ENCODE peak calls at places on chromosomes 6 and 20, in five cellular contexts. One of them, this sample, is unnamed.

GRCh38 chr20:62069741-62070216 is 4.1 kb upstream of the TAF4 start:
- DNase-seq in endothelial cell: no peak
- DNase-seq in Calu3: no peak
- DNase-seq in caudate nucleus: no peak
- DNase-seq in mesothelial cell of epicardium: no peak
- DNase-seq in this sample: no peak

GRCh38 chr6:3061501-3061941 is 6.8 kb upstream of the RIPK1 start:
- DNase-seq in mesothelial cell of epicardium: no peak
- DNase-seq in caudate nucleus: no peak
- DNase-seq in Calu3: peak; percentile 18
- DNase-seq in endothelial cell: no peak
- DNase-seq in this sample: no peak

GRCh38 chr20:33103561-33103960 is 24.1 kb downstream of the BPIFB4 start:
- DNase-seq in mesothelial cell of epicardium: no peak
- DNase-seq in caudate nucleus: no peak
- DNase-seq in Calu3: no peak
- DNase-seq in endothelial cell: no peak
- DNase-seq in this sample: no peak

GRCh38 chr20:44967207-44967807 is 995 bp downstream of the STK4 start:
- DNase-seq in endothelial cell: no peak
- DNase-seq in Calu3: no peak
- DNase-seq in caudate nucleus: no peak
- DNase-seq in mesothelial cell of epicardium: no peak
- DNase-seq in this sample: no peak

GRCh38 chr20:57747889-57748456 is 38.2 kb upstream of the PMEPA1 start:
- DNase-seq in endothelial cell: no peak
- DNase-seq in caudate nucleus: no peak
- DNase-seq in mesothelial cell of epicardium: no peak
- DNase-seq in Calu3: peak; percentile 23
- DNase-seq in this sample: no peak

GRCh38 chr6:166496460-166496859 is 90.0 kb downstream of the RAMACL start:
- DNase-seq in endothelial cell: no peak
- DNase-seq in caudate nucleus: no peak
- DNase-seq in mesothelial cell of epicardium: no peak
- DNase-seq in Calu3: no peak
- DNase-seq in this sample: no peak

GRCh38 chr6:170224694-170225660 is 65.9 kb downstream of the DLL1 start:
- DNase-seq in Calu3: peak; percentile 38
- DNase-seq in endothelial cell: no peak
- DNase-seq in caudate nucleus: no peak
- DNase-seq in mesothelial cell of epicardium: no peak
- DNase-seq in this sample: peak; percentile 16

GRCh38 chr20:38926934-38927616 is 858 bp downstream of the FAM83D start:
- DNase-seq in endothelial cell: no peak
- DNase-seq in caudate nucleus: no peak
- DNase-seq in Calu3: no peak
- DNase-seq in mesothelial cell of epicardium: no peak
- DNase-seq in this sample: no peak

GRCh38 chr6:151448623-151449022 is 3.3 kb downstream of the RMND1 start:
- DNase-seq in endothelial cell: no peak
- DNase-seq in Calu3: no peak
- DNase-seq in mesothelial cell of epicardium: no peak
- DNase-seq in caudate nucleus: no peak
- DNase-seq in this sample: no peak

GRCh38 chr6:146544783-146545182 is 1.1 kb downstream of the RAB32 start:
- DNase-seq in mesothelial cell of epicardium: no peak
- DNase-seq in caudate nucleus: no peak
- DNase-seq in endothelial cell: no peak
- DNase-seq in Calu3: no peak
- DNase-seq in this sample: no peak

GRCh38 chr6:92361990-92362770 is 1057.2 kb downstream of the EPHA7 start:
- DNase-seq in Calu3: no peak
- DNase-seq in endothelial cell: no peak
- DNase-seq in caudate nucleus: no peak
- DNase-seq in mesothelial cell of epicardium: no peak
- DNase-seq in this sample: no peak

GRCh38 chr6:130513770-130514169 is 148.0 kb downstream of the TMEM200A start:
- DNase-seq in caudate nucleus: no peak
- DNase-seq in Calu3: peak; percentile 30
- DNase-seq in endothelial cell: no peak
- DNase-seq in mesothelial cell of epicardium: no peak
- DNase-seq in this sample: no peak

GRCh38 chr6:24428615-24429014 is 25.9 kb downstream of the MRS2 start:
- DNase-seq in caudate nucleus: no peak
- DNase-seq in mesothelial cell of epicardium: no peak
- DNase-seq in endothelial cell: no peak
- DNase-seq in Calu3: no peak
- DNase-seq in this sample: no peak

GRCh38 chr6:19549109-19549508 is 288.1 kb upstream of the ID4 start:
- DNase-seq in caudate nucleus: no peak
- DNase-seq in endothelial cell: no peak
- DNase-seq in mesothelial cell of epicardium: no peak
- DNase-seq in Calu3: no peak
- DNase-seq in this sample: no peak

GRCh38 chr6:133179483-133179882 is 61.7 kb upstream of the EYA4 start:
- DNase-seq in caudate nucleus: no peak
- DNase-seq in mesothelial cell of epicardium: no peak
- DNase-seq in Calu3: peak; percentile 35
- DNase-seq in endothelial cell: no peak
- DNase-seq in this sample: no peak

GRCh38 chr6:147287869-147288271 is 83.7 kb downstream of the STXBP5 start:
- DNase-seq in caudate nucleus: no peak
- DNase-seq in Calu3: peak; percentile 0
- DNase-seq in mesothelial cell of epicardium: no peak
- DNase-seq in endothelial cell: no peak
- DNase-seq in this sample: no peak

GRCh38 chr6:72002415-72002814 is 116.1 kb downstream of the RIMS1 start:
- DNase-seq in caudate nucleus: no peak
- DNase-seq in mesothelial cell of epicardium: no peak
- DNase-seq in Calu3: no peak
- DNase-seq in endothelial cell: no peak
- DNase-seq in this sample: no peak

GRCh38 chr20:38298768-38299288 is 5.1 kb upstream of the BPI start:
- DNase-seq in caudate nucleus: no peak
- DNase-seq in Calu3: no peak
- DNase-seq in endothelial cell: no peak
- DNase-seq in mesothelial cell of epicardium: no peak
- DNase-seq in this sample: no peak

GRCh38 chr20:750801-751200 is 17.5 kb downstream of the SLC52A3 start:
- DNase-seq in caudate nucleus: no peak
- DNase-seq in mesothelial cell of epicardium: no peak
- DNase-seq in Calu3: no peak
- DNase-seq in endothelial cell: no peak
- DNase-seq in this sample: no peak

GRCh38 chr6:10347561-10348327 is 67.1 kb downstream of the TFAP2A start:
- DNase-seq in mesothelial cell of epicardium: no peak
- DNase-seq in Calu3: no peak
- DNase-seq in endothelial cell: no peak
- DNase-seq in caudate nucleus: no peak
- DNase-seq in this sample: no peak

GRCh38 chr6:20415304-20416062 is 13.8 kb downstream of the E2F3 start:
- DNase-seq in Calu3: no peak
- DNase-seq in mesothelial cell of epicardium: no peak
- DNase-seq in caudate nucleus: no peak
- DNase-seq in endothelial cell: no peak
- DNase-seq in this sample: no peak

GRCh38 chr6:64831680-64832079 is 875.3 kb downstream of the EYS start:
- DNase-seq in mesothelial cell of epicardium: no peak
- DNase-seq in endothelial cell: no peak
- DNase-seq in Calu3: no peak
- DNase-seq in caudate nucleus: no peak
- DNase-seq in this sample: no peak

GRCh38 chr6:111759413-111759835 is 113.8 kb downstream of the FYN start:
- DNase-seq in Calu3: no peak
- DNase-seq in caudate nucleus: no peak
- DNase-seq in mesothelial cell of epicardium: no peak
- DNase-seq in endothelial cell: no peak
- DNase-seq in this sample: no peak

GRCh38 chr6:5034736-5035135 is 30.9 kb upstream of the RPP40 start:
- DNase-seq in Calu3: no peak
- DNase-seq in caudate nucleus: no peak
- DNase-seq in endothelial cell: no peak
- DNase-seq in mesothelial cell of epicardium: no peak
- DNase-seq in this sample: no peak

GRCh38 chr20:37095108-37095608 is 639 bp downstream of the RBL1 start:
- DNase-seq in endothelial cell: no peak
- DNase-seq in Calu3: peak; percentile 27
- DNase-seq in mesothelial cell of epicardium: no peak
- DNase-seq in caudate nucleus: no peak
- DNase-seq in this sample: no peak

GRCh38 chr6:161236091-161236633 is 37.7 kb downstream of the AGPAT4 start:
- DNase-seq in caudate nucleus: no peak
- DNase-seq in mesothelial cell of epicardium: no peak
- DNase-seq in endothelial cell: no peak
- DNase-seq in Calu3: no peak
- DNase-seq in this sample: no peak

GRCh38 chr6:47075168-47075567 is 33.0 kb upstream of the ADGRF1 start:
- DNase-seq in mesothelial cell of epicardium: no peak
- DNase-seq in caudate nucleus: no peak
- DNase-seq in Calu3: no peak
- DNase-seq in endothelial cell: no peak
- DNase-seq in this sample: no peak

GRCh38 chr20:46631212-46631869 is 19.9 kb downstream of the SLC13A3 start:
- DNase-seq in mesothelial cell of epicardium: no peak
- DNase-seq in Calu3: peak; percentile 88
- DNase-seq in endothelial cell: no peak
- DNase-seq in caudate nucleus: no peak
- DNase-seq in this sample: peak; percentile 38

GRCh38 chr6:24910850-24911712 is 24.7 kb downstream of the RIPOR2 start:
- DNase-seq in mesothelial cell of epicardium: peak; percentile 45
- DNase-seq in Calu3: peak; percentile 55
- DNase-seq in endothelial cell: peak; percentile 36
- DNase-seq in caudate nucleus: peak; percentile 30
- DNase-seq in this sample: peak; percentile 79

GRCh38 chr20:31570735-31571617 is 34.1 kb upstream of the ID1 start:
- DNase-seq in mesothelial cell of epicardium: no peak
- DNase-seq in endothelial cell: no peak
- DNase-seq in Calu3: peak; percentile 37
- DNase-seq in caudate nucleus: peak; percentile 58
- DNase-seq in this sample: peak; percentile 80

This sample was measured in posterior cingulate gyrus.